ENCODE peak calls at places on chromosomes 3 and 15, in ten cellular contexts. One of them, this sample, is unnamed.

GRCh38 chr3:113211370-113212154 is at the start of gene BOC:
- DNase-seq in OCI-LY7: no peak
- DNase-seq in transverse colon: no peak
- DNase-seq in heart left ventricle: peak; percentile 46
- DNase-seq in SJSA1: peak; percentile 46
- DNase-seq in psoas muscle: peak; percentile 43
- DNase-seq in CD8-positive, alpha-beta memory T cell: no peak
- DNase-seq in spleen: no peak
- DNase-seq in lower lobe of right lung: peak; percentile 47
- DNase-seq in colonic mucosa: peak; percentile 20
- DNase-seq in this sample: peak; percentile 41

GRCh38 chr3:57856675-57857074 is 100.6 kb downstream of the SLMAP start:
- DNase-seq in OCI-LY7: peak; percentile 31
- DNase-seq in transverse colon: no peak
- DNase-seq in heart left ventricle: no peak
- DNase-seq in SJSA1: no peak
- DNase-seq in psoas muscle: no peak
- DNase-seq in CD8-positive, alpha-beta memory T cell: no peak
- DNase-seq in spleen: no peak
- DNase-seq in lower lobe of right lung: no peak
- DNase-seq in colonic mucosa: no peak
- DNase-seq in this sample: peak; percentile 10

GRCh38 chr3:122273498-122273897 is 51.5 kb upstream of the CSTA start:
- DNase-seq in OCI-LY7: no peak
- DNase-seq in transverse colon: no peak
- DNase-seq in heart left ventricle: no peak
- DNase-seq in SJSA1: no peak
- DNase-seq in psoas muscle: no peak
- DNase-seq in CD8-positive, alpha-beta memory T cell: no peak
- DNase-seq in spleen: no peak
- DNase-seq in lower lobe of right lung: no peak
- DNase-seq in colonic mucosa: no peak
- DNase-seq in this sample: no peak

GRCh38 chr3:154304116-154304786 is 20.0 kb downstream of the DHX36 start:
- DNase-seq in OCI-LY7: no peak
- DNase-seq in transverse colon: no peak
- DNase-seq in heart left ventricle: no peak
- DNase-seq in SJSA1: no peak
- DNase-seq in psoas muscle: no peak
- DNase-seq in CD8-positive, alpha-beta memory T cell: no peak
- DNase-seq in spleen: no peak
- DNase-seq in lower lobe of right lung: no peak
- DNase-seq in colonic mucosa: no peak
- DNase-seq in this sample: no peak

GRCh38 chr3:152491922-152492321 is 223.2 kb downstream of the MBNL1 start:
- DNase-seq in OCI-LY7: no peak
- DNase-seq in transverse colon: no peak
- DNase-seq in heart left ventricle: no peak
- DNase-seq in SJSA1: no peak
- DNase-seq in psoas muscle: no peak
- DNase-seq in CD8-positive, alpha-beta memory T cell: no peak
- DNase-seq in spleen: no peak
- DNase-seq in lower lobe of right lung: no peak
- DNase-seq in colonic mucosa: no peak
- DNase-seq in this sample: peak; percentile 25

GRCh38 chr3:168249539-168250414 is 154.1 kb upstream of the GOLIM4 start:
- DNase-seq in OCI-LY7: peak; percentile 47
- DNase-seq in transverse colon: peak; percentile 64
- DNase-seq in heart left ventricle: peak; percentile 58
- DNase-seq in SJSA1: peak; percentile 68
- DNase-seq in psoas muscle: peak; percentile 70
- DNase-seq in CD8-positive, alpha-beta memory T cell: no peak
- DNase-seq in spleen: peak; percentile 85
- DNase-seq in lower lobe of right lung: peak; percentile 85
- DNase-seq in colonic mucosa: peak; percentile 77
- DNase-seq in this sample: peak; percentile 73

GRCh38 chr3:123165163-123165562 is 36.6 kb upstream of the SEC22A start:
- DNase-seq in OCI-LY7: no peak
- DNase-seq in transverse colon: no peak
- DNase-seq in heart left ventricle: no peak
- DNase-seq in SJSA1: no peak
- DNase-seq in psoas muscle: no peak
- DNase-seq in CD8-positive, alpha-beta memory T cell: no peak
- DNase-seq in spleen: no peak
- DNase-seq in lower lobe of right lung: no peak
- DNase-seq in colonic mucosa: no peak
- DNase-seq in this sample: no peak

GRCh38 chr15:60005352-60006202 is 1.5 kb downstream of the FOXB1 start:
- DNase-seq in OCI-LY7: no peak
- DNase-seq in transverse colon: no peak
- DNase-seq in heart left ventricle: no peak
- DNase-seq in SJSA1: no peak
- DNase-seq in psoas muscle: no peak
- DNase-seq in CD8-positive, alpha-beta memory T cell: no peak
- DNase-seq in spleen: peak; percentile 73
- DNase-seq in lower lobe of right lung: peak; percentile 43
- DNase-seq in colonic mucosa: no peak
- DNase-seq in this sample: no peak

GRCh38 chr3:143737065-143737464 is 111.2 kb downstream of the SLC9A9 start:
- DNase-seq in OCI-LY7: no peak
- DNase-seq in transverse colon: no peak
- DNase-seq in heart left ventricle: no peak
- DNase-seq in SJSA1: no peak
- DNase-seq in psoas muscle: no peak
- DNase-seq in CD8-positive, alpha-beta memory T cell: no peak
- DNase-seq in spleen: no peak
- DNase-seq in lower lobe of right lung: no peak
- DNase-seq in colonic mucosa: no peak
- DNase-seq in this sample: no peak

GRCh38 chr15:45180201-45180600 is 7.6 kb downstream of the SHF start:
- DNase-seq in OCI-LY7: no peak
- DNase-seq in transverse colon: no peak
- DNase-seq in heart left ventricle: no peak
- DNase-seq in SJSA1: peak; percentile 62
- DNase-seq in psoas muscle: no peak
- DNase-seq in CD8-positive, alpha-beta memory T cell: peak; percentile 26
- DNase-seq in spleen: peak; percentile 73
- DNase-seq in lower lobe of right lung: no peak
- DNase-seq in colonic mucosa: no peak
- DNase-seq in this sample: peak; percentile 77

GRCh38 chr3:45929042-45929679 is 14.1 kb upstream of the CXCR6 start:
- DNase-seq in OCI-LY7: peak; percentile 48
- DNase-seq in transverse colon: peak; percentile 47
- DNase-seq in heart left ventricle: no peak
- DNase-seq in SJSA1: peak; percentile 56
- DNase-seq in psoas muscle: no peak
- DNase-seq in CD8-positive, alpha-beta memory T cell: peak; percentile 50
- DNase-seq in spleen: peak; percentile 83
- DNase-seq in lower lobe of right lung: no peak
- DNase-seq in colonic mucosa: peak; percentile 46
- DNase-seq in this sample: peak; percentile 69

GRCh38 chr3:114650808-114651207 is 357.0 kb downstream of the TIGIT start:
- DNase-seq in OCI-LY7: no peak
- DNase-seq in transverse colon: no peak
- DNase-seq in heart left ventricle: no peak
- DNase-seq in SJSA1: no peak
- DNase-seq in psoas muscle: no peak
- DNase-seq in CD8-positive, alpha-beta memory T cell: no peak
- DNase-seq in spleen: no peak
- DNase-seq in lower lobe of right lung: no peak
- DNase-seq in colonic mucosa: no peak
- DNase-seq in this sample: no peak

GRCh38 chr15:36753173-36753572 is 173.7 kb downstream of the CDIN1 start:
- DNase-seq in OCI-LY7: no peak
- DNase-seq in transverse colon: no peak
- DNase-seq in heart left ventricle: no peak
- DNase-seq in SJSA1: no peak
- DNase-seq in psoas muscle: no peak
- DNase-seq in CD8-positive, alpha-beta memory T cell: no peak
- DNase-seq in spleen: no peak
- DNase-seq in lower lobe of right lung: no peak
- DNase-seq in colonic mucosa: no peak
- DNase-seq in this sample: peak; percentile 9

GRCh38 chr15:75695634-75696302 is 16.9 kb downstream of the CSPG4 start:
- DNase-seq in OCI-LY7: peak; percentile 46
- DNase-seq in transverse colon: no peak
- DNase-seq in heart left ventricle: no peak
- DNase-seq in SJSA1: no peak
- DNase-seq in psoas muscle: no peak
- DNase-seq in CD8-positive, alpha-beta memory T cell: no peak
- DNase-seq in spleen: no peak
- DNase-seq in lower lobe of right lung: no peak
- DNase-seq in colonic mucosa: no peak
- DNase-seq in this sample: no peak

GRCh38 chr15:75698399-75698747 is 14.3 kb downstream of the CSPG4 start:
- DNase-seq in OCI-LY7: no peak
- DNase-seq in transverse colon: no peak
- DNase-seq in heart left ventricle: no peak
- DNase-seq in SJSA1: no peak
- DNase-seq in psoas muscle: no peak
- DNase-seq in CD8-positive, alpha-beta memory T cell: no peak
- DNase-seq in spleen: no peak
- DNase-seq in lower lobe of right lung: no peak
- DNase-seq in colonic mucosa: no peak
- DNase-seq in this sample: no peak

GRCh38 chr15:75696303-75696657 is 16.4 kb downstream of the CSPG4 start:
- DNase-seq in OCI-LY7: no peak
- DNase-seq in transverse colon: no peak
- DNase-seq in heart left ventricle: no peak
- DNase-seq in SJSA1: no peak
- DNase-seq in psoas muscle: no peak
- DNase-seq in CD8-positive, alpha-beta memory T cell: no peak
- DNase-seq in spleen: no peak
- DNase-seq in lower lobe of right lung: no peak
- DNase-seq in colonic mucosa: no peak
- DNase-seq in this sample: no peak

GRCh38 chr15:75697523-75698398 is 14.9 kb downstream of the CSPG4 start:
- DNase-seq in OCI-LY7: no peak
- DNase-seq in transverse colon: peak; percentile 35
- DNase-seq in heart left ventricle: no peak
- DNase-seq in SJSA1: no peak
- DNase-seq in psoas muscle: no peak
- DNase-seq in CD8-positive, alpha-beta memory T cell: no peak
- DNase-seq in spleen: no peak
- DNase-seq in lower lobe of right lung: no peak
- DNase-seq in colonic mucosa: no peak
- DNase-seq in this sample: no peak

GRCh38 chr15:75696854-75697259 is 15.8 kb downstream of the CSPG4 start:
- DNase-seq in OCI-LY7: no peak
- DNase-seq in transverse colon: no peak
- DNase-seq in heart left ventricle: no peak
- DNase-seq in SJSA1: no peak
- DNase-seq in psoas muscle: no peak
- DNase-seq in CD8-positive, alpha-beta memory T cell: no peak
- DNase-seq in spleen: no peak
- DNase-seq in lower lobe of right lung: no peak
- DNase-seq in colonic mucosa: no peak
- DNase-seq in this sample: no peak
- H3K4me1 ChIP-seq in OCI-LY7: peaks cover 27% of the 10 kb centered on the region
- H3K4me1 ChIP-seq in transverse colon: peaks cover 71% of the 10 kb centered on the region
- H3K4me1 ChIP-seq in heart left ventricle: peaks cover 36% of the 10 kb centered on the region
- H3K4me1 ChIP-seq in SJSA1: peaks cover 34% of the 10 kb centered on the region
- H3K4me1 ChIP-seq in psoas muscle: peaks cover 31% of the 10 kb centered on the region
- H3K4me1 ChIP-seq in CD8-positive, alpha-beta memory T cell: peaks cover 8% of the 10 kb centered on the region
- H3K4me1 ChIP-seq in spleen: peaks cover 83% of the 10 kb centered on the region
- H3K4me1 ChIP-seq in lower lobe of right lung: peaks cover 50% of the 10 kb centered on the region
- H3K4me1 ChIP-seq in colonic mucosa: no peaks in the 10 kb centered on the region
- H3K4me1 ChIP-seq in this sample: peaks cover 33% of the 10 kb centered on the region

DNA sequence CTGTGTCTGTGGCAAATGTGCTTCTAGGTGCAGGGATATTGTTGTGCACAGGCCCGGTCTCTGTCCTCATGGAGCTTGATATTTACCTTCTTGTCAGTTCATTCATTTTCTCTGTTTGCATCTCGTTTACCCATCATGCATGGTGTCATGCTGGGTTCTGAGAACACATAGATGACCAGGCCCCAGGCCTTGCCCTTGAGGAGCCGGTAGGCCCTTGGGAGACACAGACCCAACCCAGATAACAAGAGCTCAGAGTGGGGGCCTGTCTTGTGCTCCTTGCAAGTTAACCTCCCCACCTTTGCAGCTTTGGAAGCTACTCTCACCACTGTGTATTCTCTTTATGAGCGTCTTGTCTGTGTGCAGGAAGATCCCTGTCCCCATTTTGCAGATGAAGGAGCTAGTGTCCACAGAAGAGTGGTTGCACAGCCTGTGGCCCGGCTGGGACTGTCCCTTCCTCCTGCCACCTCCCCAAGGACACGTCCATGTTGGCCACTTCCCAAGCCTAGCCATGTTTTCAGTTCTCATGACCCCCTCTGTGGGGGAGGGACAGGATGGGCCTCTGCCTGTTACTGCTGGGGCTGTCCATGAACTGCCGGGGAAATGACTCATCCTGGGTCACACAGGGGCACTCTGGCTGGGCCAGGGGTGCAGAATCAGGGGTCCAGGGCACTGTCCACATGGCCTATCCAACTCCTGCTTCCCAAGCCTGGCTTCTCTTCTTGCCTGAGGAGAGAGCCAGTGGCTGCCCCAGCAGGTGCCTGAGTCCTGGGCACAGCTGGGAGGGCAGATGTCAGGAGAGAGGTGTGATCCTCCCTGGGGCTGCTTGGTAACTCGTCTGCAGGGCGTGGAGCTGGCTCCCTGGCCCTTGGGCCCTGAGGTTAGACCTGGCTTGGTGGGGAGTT is 3.4 kb downstream of the SNX33 start:
- DNase-seq in OCI-LY7: no peak
- DNase-seq in transverse colon: peak; percentile 48
- DNase-seq in heart left ventricle: peak; percentile 78
- DNase-seq in SJSA1: no peak
- DNase-seq in psoas muscle: peak; percentile 63
- DNase-seq in CD8-positive, alpha-beta memory T cell: no peak
- DNase-seq in spleen: peak; percentile 82
- DNase-seq in lower lobe of right lung: no peak
- DNase-seq in colonic mucosa: peak; percentile 66
- DNase-seq in this sample: no peak
- H3K4me3 ChIP-seq in OCI-LY7: no peak overlapping the region
- H3K4me3 ChIP-seq in transverse colon: peak overlapping the region; percentile 2
- H3K4me3 ChIP-seq in heart left ventricle: peak overlapping the region; percentile 82
- H3K4me3 ChIP-seq in SJSA1: no peak overlapping the region
- H3K4me3 ChIP-seq in psoas muscle: peak overlapping the region; percentile 93
- H3K4me3 ChIP-seq in CD8-positive, alpha-beta memory T cell: no peak overlapping the region
- H3K4me3 ChIP-seq in spleen: peak overlapping the region; percentile 22
- H3K4me3 ChIP-seq in lower lobe of right lung: peak overlapping the region; percentile 82
- H3K4me3 ChIP-seq in colonic mucosa: peak overlapping the region; percentile 67
- H3K4me3 ChIP-seq in this sample: no peak overlapping the region

GRCh38 chr3:156825795-156826143 is 384 bp upstream of the LEKR1 start:
- DNase-seq in OCI-LY7: no peak
- DNase-seq in transverse colon: no peak
- DNase-seq in heart left ventricle: no peak
- DNase-seq in SJSA1: no peak
- DNase-seq in psoas muscle: no peak
- DNase-seq in CD8-positive, alpha-beta memory T cell: no peak
- DNase-seq in spleen: no peak
- DNase-seq in lower lobe of right lung: no peak
- DNase-seq in colonic mucosa: no peak
- DNase-seq in this sample: no peak
- H3K27ac ChIP-seq in OCI-LY7: no peak overlapping the region
- H3K27ac ChIP-seq in transverse colon: peak overlapping the region; percentile 91
- H3K27ac ChIP-seq in heart left ventricle: peak overlapping the region; percentile 96
- H3K27ac ChIP-seq in SJSA1: peak overlapping the region; percentile 97
- H3K27ac ChIP-seq in psoas muscle: peak overlapping the region; percentile 89
- H3K27ac ChIP-seq in CD8-positive, alpha-beta memory T cell: peak overlapping the region; percentile 70
- H3K27ac ChIP-seq in spleen: peak overlapping the region; percentile 88
- H3K27ac ChIP-seq in lower lobe of right lung: peak overlapping the region; percentile 96
- H3K27ac ChIP-seq in colonic mucosa: peak overlapping the region; percentile 97
- H3K27ac ChIP-seq in this sample: peak overlapping the region; percentile 83

GRCh38 chr3:48430359-48431101 is 644 bp upstream of the PLXNB1 start:
- DNase-seq in OCI-LY7: no peak
- DNase-seq in transverse colon: peak; percentile 23
- DNase-seq in heart left ventricle: no peak
- DNase-seq in SJSA1: no peak
- DNase-seq in psoas muscle: no peak
- DNase-seq in CD8-positive, alpha-beta memory T cell: no peak
- DNase-seq in spleen: no peak
- DNase-seq in lower lobe of right lung: peak; percentile 26
- DNase-seq in colonic mucosa: no peak
- DNase-seq in this sample: no peak
- H3K4me1 ChIP-seq in OCI-LY7: peaks cover 15% of the 10 kb centered on the region
- H3K4me1 ChIP-seq in transverse colon: peaks cover 70% of the 10 kb centered on the region
- H3K4me1 ChIP-seq in heart left ventricle: peaks cover 38% of the 10 kb centered on the region
- H3K4me1 ChIP-seq in SJSA1: peaks cover 8% of the 10 kb centered on the region
- H3K4me1 ChIP-seq in psoas muscle: peaks cover 4% of the 10 kb centered on the region
- H3K4me1 ChIP-seq in CD8-positive, alpha-beta memory T cell: peaks cover 15% of the 10 kb centered on the region
- H3K4me1 ChIP-seq in spleen: peaks cover 95% of the 10 kb centered on the region
- H3K4me1 ChIP-seq in lower lobe of right lung: peaks cover 61% of the 10 kb centered on the region
- H3K4me1 ChIP-seq in colonic mucosa: peaks cover 39% of the 10 kb centered on the region
- H3K4me1 ChIP-seq in this sample: peaks cover 2% of the 10 kb centered on the region

This sample was measured in SJCRH30.